ENCODE peak calls at places on chromosome 5, in five cellular contexts. Z is K562, K is H1, M is GM12878, S is HCT116. F is an unnamed sample.

GRCh38 chr5:306011-306805 is 15.3 kb upstream of the AHRR start:
- DNase-seq in Z (no peak), K (no peak), M (no peak), S (no peak), F (no peak)

GRCh38 chr5:68924490-68925145 is 169.2 kb upstream of the SLC30A5 start:
- DNase-seq in Z (no peak), K (no peak), M (no peak), S (no peak), F (no peak)

GRCh38 chr5:10741661-10742060 is 19.4 kb downstream of the DAP start:
- DNase-seq in Z (no peak), K (no peak), M (no peak), S (no peak), F (no peak)

GRCh38 chr5:145680169-145680568 is 155.0 kb downstream of the PRELID2 start:
- DNase-seq in Z (peak), K (no peak), M (no peak), S (no peak), F (peak)

GRCh38 chr5:9046756-9047481 is 499.0 kb downstream of the SEMA5A start:
- DNase-seq in Z (no peak), K (no peak), M (no peak), S (no peak), F (no peak)

GRCh38 chr5:53874409-53874808 is 314.0 kb downstream of the NDUFS4 start:
- DNase-seq in Z (peak), K (no peak), M (no peak), S (no peak), F (peak)

GRCh38 chr5:9468070-9468388 is 77.8 kb downstream of the SEMA5A start:
- DNase-seq in Z (no peak), K (no peak), M (no peak), S (no peak), F (no peak)

GRCh38 chr5:171848911-171849520 is 63.4 kb downstream of the SMIM23 start:
- DNase-seq in Z (no peak), K (no peak), M (no peak), S (no peak), F (no peak)

GRCh38 chr5:111004291-111004690 is 67.2 kb upstream of the TSLP start:
- DNase-seq in Z (no peak), K (no peak), M (no peak), S (no peak), F (no peak)

GRCh38 chr5:93226202-93226735 is 354.8 kb downstream of the NR2F1-AS1 start:
- DNase-seq in Z (no peak), K (no peak), M (no peak), S (no peak), F (no peak)

GRCh38 chr5:160506006-160507004 is 84.7 kb downstream of the PTTG1 start:
- DNase-seq in Z (no peak), K (no peak), M (no peak), S (no peak), F (no peak)

GRCh38 chr5:64861281-64861680 is 92.6 kb downstream of the CWC27 start:
- DNase-seq in Z (no peak), K (no peak), M (no peak), S (no peak), F (no peak)

GRCh38 chr5:58939664-58940063 is 356.8 kb downstream of the RAB3C start:
- DNase-seq in Z (no peak), K (no peak), M (no peak), S (no peak), F (no peak)

GRCh38 chr5:54703091-54703490 is 185.5 kb downstream of the SNX18 start:
- DNase-seq in Z (no peak), K (no peak), M (no peak), S (no peak), F (no peak)

GRCh38 chr5:160266752-160267345 is 37.5 kb downstream of the FABP6 start:
- DNase-seq in Z (no peak), K (no peak), M (no peak), S (no peak), F (no peak)

GRCh38 chr5:119269061-119269579 is 86.7 kb upstream of the TNFAIP8 start:
- DNase-seq in Z (peak), K (no peak), M (no peak), S (peak), F (peak)

GRCh38 chr5:172450861-172451695 is 3.2 kb downstream of the SH3PXD2B start:
- DNase-seq in Z (peak), K (no peak), M (no peak), S (no peak), F (peak)

GRCh38 chr5:55141945-55142690 is 17.9 kb upstream of the GPX8 start:
- DNase-seq in Z (no peak), K (no peak), M (no peak), S (no peak), F (no peak)

GRCh38 chr5:38926121-38926520 is 80.3 kb downstream of the OSMR start:
- DNase-seq in Z (no peak), K (no peak), M (no peak), S (no peak), F (no peak)

GRCh38 chr5:83913593-83913992 is 192.9 kb upstream of the HAPLN1 start:
- DNase-seq in Z (no peak), K (no peak), M (no peak), S (no peak), F (no peak)

GRCh38 chr5:76781775-76782174 is 37.1 kb upstream of the F2RL1 start:
- DNase-seq in Z (no peak), K (no peak), M (no peak), S (no peak), F (no peak)

GRCh38 chr5:117943521-117943920 is 1044.8 kb downstream of the DTWD2 start:
- DNase-seq in Z (no peak), K (no peak), M (no peak), S (no peak), F (no peak)

GRCh38 chr5:76457685-76458491 is 54.8 kb downstream of the IQGAP2 start:
- DNase-seq in Z (no peak), K (no peak), M (no peak), S (no peak), F (peak)

GRCh38 chr5:142110046-142110531 is 1.5 kb downstream of the NDFIP1 start:
- DNase-seq in Z (peak), K (no peak), M (peak), S (no peak), F (no peak)

GRCh38 chr5:179926657-179927056 is 19.0 kb upstream of the TBC1D9B start:
- DNase-seq in Z (no peak), K (no peak), M (no peak), S (no peak), F (no peak)

GRCh38 chr5:137263319-137263718 is 235.8 kb downstream of the SPOCK1 start:
- DNase-seq in Z (no peak), K (no peak), M (no peak), S (no peak), F (no peak)

GRCh38 chr5:10250804-10251276 is 760 bp downstream of the CCT5 start:
- DNase-seq in Z (no peak), K (no peak), M (no peak), S (no peak), F (peak)

GRCh38 chr5:91142819-91143218 is 240.3 kb downstream of the ARRDC3 start:
- DNase-seq in Z (no peak), K (no peak), M (no peak), S (no peak), F (no peak)

GRCh38 chr5:72662936-72663335 is 153.5 kb upstream of the TNPO1 start:
- DNase-seq in Z (no peak), K (no peak), M (no peak), S (no peak), F (no peak)

GRCh38 chr5:78647838-78648358 is 674 bp downstream of the LHFPL2 start:
- DNase-seq in Z (no peak), K (no peak), M (no peak), S (no peak), F (peak)

GRCh38 chr5:97019435-97020117 is 83.7 kb downstream of the LNPEP start:
- DNase-seq in Z (no peak), K (peak), M (no peak), S (no peak), F (no peak)

GRCh38 chr5:144944936-144945335 is 774.3 kb downstream of the KCTD16 start:
- DNase-seq in Z (no peak), K (no peak), M (no peak), S (no peak), F (no peak)

GRCh38 chr5:10286552-10287227 is 21.0 kb downstream of the CMBL start:
- DNase-seq in Z (no peak), K (no peak), M (no peak), S (no peak), F (no peak)

GRCh38 chr5:106521701-106522100 is 1149.0 kb downstream of the EFNA5 start:
- DNase-seq in Z (no peak), K (no peak), M (no peak), S (no peak), F (no peak)

GRCh38 chr5:6791031-6791577 is 77.9 kb downstream of the TENT4A start:
- DNase-seq in Z (no peak), K (no peak), M (no peak), S (no peak), F (no peak)

GRCh38 chr5:96896806-96897205 is 20.5 kb downstream of the ERAP2 start:
- DNase-seq in Z (peak), K (no peak), M (no peak), S (no peak), F (no peak)

GRCh38 chr5:125484272-125485002 is 738.0 kb upstream of the ZNF608 start:
- DNase-seq in Z (no peak), K (no peak), M (no peak), S (peak), F (peak)

GRCh38 chr5:32785639-32786216 is 74.6 kb downstream of the NPR3 start:
- DNase-seq in Z (no peak), K (no peak), M (peak), S (peak), F (no peak)

GRCh38 chr5:93303291-93303691 is 277.7 kb downstream of the NR2F1-AS1 start:
- DNase-seq in Z (no peak), K (no peak), M (no peak), S (no peak), F (no peak)

GRCh38 chr5:92050970-92051369 is 667.9 kb upstream of the ARRDC3 start:
- DNase-seq in Z (no peak), K (no peak), M (no peak), S (no peak), F (no peak)

DNA sequence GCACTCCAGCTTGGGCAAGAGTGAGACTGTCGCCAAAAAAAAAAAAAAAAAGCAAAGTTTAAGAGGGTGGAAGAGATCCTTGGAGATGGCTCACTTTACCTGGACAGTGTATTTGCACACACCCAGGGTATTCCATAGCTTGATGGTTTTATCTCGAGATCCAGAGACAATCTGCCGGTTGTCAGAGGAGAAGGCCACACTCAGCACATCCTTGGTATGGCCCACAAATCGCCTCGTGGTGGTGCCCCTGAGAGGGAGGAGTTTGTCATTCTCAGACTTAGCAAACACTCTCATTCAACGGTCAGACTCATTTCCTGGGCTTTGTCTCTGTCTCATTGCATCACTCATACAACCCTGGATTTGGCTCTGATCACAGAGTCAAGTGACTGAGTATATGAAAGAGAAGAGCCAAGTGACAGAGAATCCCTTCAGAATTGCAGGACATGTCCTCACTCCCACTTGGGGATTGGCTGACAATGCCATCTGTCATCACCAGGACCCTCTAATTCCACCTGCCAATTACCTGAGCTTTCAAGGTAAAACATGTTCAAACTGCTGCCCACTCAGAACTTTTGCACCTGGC is 2.2 kb downstream of the RACK1 start:
- DNase-seq in Z (peak), K (no peak), M (no peak), S (no peak), F (no peak)
- TF ChIP-seq JUND in Z (no peak), K (no peak), M (no peak), S (no peak), F (no peak)

GRCh38 chr5:133801955-133802751 is 166.3 kb downstream of the C5orf15 start:
- DNase-seq in Z (no peak), K (no peak), M (no peak), S (no peak), F (peak)
- TF ChIP-seq JUND in Z (no peak), K (no peak), M (no peak), S (no peak), F (no peak)

GRCh38 chr5:132019857-132020555 is 8.5 kb upstream of the ACSL6 start:
- DNase-seq in Z (no peak), K (no peak), M (peak), S (no peak), F (no peak)

GRCh38 chr5:132017738-132018625 is 6.5 kb upstream of the ACSL6 start:
- DNase-seq in Z (no peak), K (no peak), M (no peak), S (no peak), F (no peak)

GRCh38 chr5:132019337-132019736 is 7.9 kb upstream of the ACSL6 start:
- DNase-seq in Z (no peak), K (no peak), M (no peak), S (no peak), F (no peak)

GRCh38 chr5:132016721-132017250 is 5.3 kb upstream of the ACSL6 start:
- DNase-seq in Z (no peak), K (no peak), M (no peak), S (no peak), F (no peak)

GRCh38 chr5:132017316-132017715 is 5.9 kb upstream of the ACSL6 start:
- DNase-seq in Z (no peak), K (no peak), M (no peak), S (no peak), F (no peak)
- TF ChIP-seq JUND in Z (no peak), K (no peak), M (no peak), S (no peak), F (no peak)

GRCh38 chr5:176492431-176492830 is 44.2 kb downstream of the FAF2 start:
- DNase-seq in Z (no peak), K (no peak), M (no peak), S (no peak), F (no peak)
- TF ChIP-seq JUND in Z (no peak), K (no peak), M (no peak), S (no peak), F (no peak)

GRCh38 chr5:138352722-138353549 is 451 bp downstream of the KDM3B start:
- DNase-seq in Z (peak), K (no peak), M (no peak), S (no peak), F (no peak)

GRCh38 chr5:138353550-138353893 is 1.0 kb downstream of the KDM3B start:
- DNase-seq in Z (no peak), K (no peak), M (no peak), S (no peak), F (no peak)

GRCh38 chr5:138354387-138354786 is 1.9 kb downstream of the KDM3B start:
- DNase-seq in Z (no peak), K (no peak), M (no peak), S (no peak), F (no peak)

GRCh38 chr5:138352071-138352721 is at the start of gene KDM3B:
- DNase-seq in Z (peak), K (peak), M (peak), S (peak), F (peak)

DNA sequence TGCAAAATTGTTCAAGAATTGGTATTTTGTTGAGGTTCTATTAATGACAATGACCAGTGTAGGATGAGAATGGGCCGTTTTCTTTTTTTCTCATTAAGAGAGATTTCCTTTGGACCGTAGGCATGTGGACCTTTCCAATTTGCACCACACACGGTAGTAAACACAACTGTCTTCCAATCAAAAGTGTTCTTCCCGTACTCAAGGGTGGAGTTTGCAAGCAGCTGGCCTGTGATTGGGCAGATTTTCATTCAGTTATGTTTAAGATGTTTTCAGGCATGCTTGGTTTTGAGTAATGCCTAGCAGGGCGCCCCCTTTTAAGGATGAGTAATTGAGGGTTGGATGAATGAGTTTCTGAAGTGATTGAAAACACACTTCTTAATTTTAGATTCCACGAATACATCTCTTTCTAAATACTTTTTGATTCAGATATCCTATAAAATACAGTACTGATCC is 2.5 kb downstream of the KDM3B start:
- DNase-seq in Z (peak), K (no peak), M (peak), S (no peak), F (peak)
- TF ChIP-seq JUND in Z (no peak), K (no peak), M (no peak), S (no peak), F (no peak)

DNA sequence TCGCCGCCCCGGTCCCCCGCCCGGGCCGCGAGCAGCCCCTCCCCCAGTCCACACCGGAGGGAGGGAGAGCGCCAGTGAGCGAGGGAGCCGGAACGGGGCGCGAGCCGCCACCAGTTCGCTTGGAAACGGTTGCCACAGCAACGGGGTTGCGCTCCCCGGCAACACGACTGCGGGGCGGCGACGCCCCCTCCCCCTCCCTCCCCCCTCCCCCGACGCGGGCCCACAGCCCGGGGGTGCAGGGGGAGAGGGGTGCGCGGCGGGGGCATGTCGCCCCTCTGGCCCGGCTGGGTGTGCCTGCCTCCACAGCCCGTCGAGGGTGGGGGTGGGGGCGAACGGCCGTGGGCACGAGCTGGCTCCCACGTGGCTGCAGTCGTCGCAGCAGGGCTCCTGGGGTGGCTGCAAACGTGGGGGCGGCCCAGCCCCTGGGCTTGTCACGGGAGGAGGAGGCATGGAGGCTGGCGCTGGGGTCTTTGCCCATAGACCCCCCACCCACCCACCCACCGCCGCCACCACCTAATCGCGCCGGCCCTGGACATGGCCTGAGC is 524 bp downstream of the PRR7 start:
- DNase-seq in Z (peak), K (no peak), M (no peak), S (no peak), F (peak)
- TF ChIP-seq JUND in Z (no peak), K (no peak), M (no peak), S (no peak), F (no peak)

DNA sequence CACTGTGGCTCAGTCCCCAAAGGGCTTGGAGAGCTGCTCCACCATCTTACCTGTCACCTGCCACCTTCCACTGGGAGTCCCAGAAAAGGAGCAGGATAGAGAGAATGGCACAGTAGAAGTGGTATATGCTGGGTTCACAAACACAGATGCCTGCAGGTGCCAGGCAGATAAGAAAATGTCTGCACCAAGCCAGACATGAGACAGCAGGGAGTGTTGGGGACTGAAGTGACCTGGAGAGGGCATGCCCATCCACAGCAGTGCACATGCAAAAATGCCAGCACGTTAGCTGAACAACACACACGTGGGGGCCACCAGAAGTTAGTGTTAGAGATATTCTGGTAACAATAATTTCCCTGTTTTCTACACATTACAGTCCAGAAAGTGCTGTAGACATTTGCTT is 42.2 kb downstream of the THBS4 start:
- DNase-seq in Z (no peak), K (no peak), M (no peak), S (no peak), F (no peak)
- TF ChIP-seq JUND in Z (no peak), K (no peak), M (no peak), S (no peak), F (no peak)

GRCh38 chr5:89450149-89450538 is 567.2 kb upstream of the MEF2C start:
- DNase-seq in Z (no peak), K (no peak), M (no peak), S (no peak), F (no peak)
- TF ChIP-seq JUND in Z (no peak), K (no peak), M (no peak), S (no peak), F (no peak)

GRCh38 chr5:123283031-123283430 is 140.2 kb downstream of the CEP120 start:
- DNase-seq in Z (no peak), K (no peak), M (no peak), S (no peak), F (no peak)
- TF ChIP-seq JUND in Z (no peak), K (no peak), M (no peak), S (no peak), F (no peak)

GRCh38 chr5:133236541-133236951 is 184.7 kb downstream of the HSPA4 start:
- DNase-seq in Z (peak), K (no peak), M (no peak), S (no peak), F (no peak)
- TF ChIP-seq JUND in Z (no peak), K (no peak), M (no peak), S (no peak), F (no peak)